ENCODE peak calls at places on chromosomes 16 and 17, in five cellular contexts. Y, U, O, L and Z are unnamed samples.

GRCh38 chr16:72094266-72094610 is 591 bp downstream of the DHX38 start:
- DNase-seq in L (no peak), O (no peak), Y (no peak), U (no peak), Z (no peak)

GRCh38 chr16:65410801-65411200 is 288.9 kb upstream of the CDH11 start:
- DNase-seq in L (no peak), Y (no peak), U (no peak), O (no peak), Z (peak)

GRCh38 chr17:4448197-4448980 is 14.6 kb downstream of the SPNS3 start:
- DNase-seq in L (no peak), O (no peak), U (no peak), Y (no peak), Z (peak)

GRCh38 chr16:65547799-65548446 is 426.1 kb upstream of the CDH11 start:
- DNase-seq in Y (no peak), U (no peak), O (no peak), L (peak), Z (peak)

GRCh38 chr16:78957328-78958100 is 643.0 kb downstream of the MAF start:
- DNase-seq in U (no peak), L (no peak), O (no peak), Y (no peak), Z (no peak)

GRCh38 chr16:87391324-87391949 is 699 bp upstream of the MAP1LC3B start:
- DNase-seq in Y (peak), L (no peak), O (peak), U (no peak), Z (no peak)

GRCh38 chr16:73143681-73144370 is 95.9 kb upstream of the ZFHX3 start:
- DNase-seq in O (no peak), U (no peak), L (no peak), Y (no peak), Z (peak)

GRCh38 chr17:82860606-82861392 is 21.0 kb upstream of the ZNF750 start:
- DNase-seq in Y (no peak), L (no peak), U (no peak), O (no peak), Z (no peak)

GRCh38 chr16:79171504-79172240 is 428.9 kb downstream of the MAF start:
- DNase-seq in Y (no peak), U (no peak), O (no peak), L (no peak), Z (no peak)

GRCh38 chr16:58498341-58499091 is 1.4 kb upstream of the NDRG4 start:
- DNase-seq in O (no peak), U (no peak), Y (peak), L (no peak), Z (no peak)

GRCh38 chr16:11256657-11257130 is 690 bp upstream of the SOCS1 start:
- DNase-seq in L (peak), O (peak), Y (peak), U (peak), Z (peak)

GRCh38 chr16:75620326-75621169 is 2.5 kb downstream of the ADAT1 start:
- DNase-seq in Y (no peak), O (peak), U (peak), L (no peak), Z (no peak)

GRCh38 chr16:85689285-85689949 is 663 bp upstream of the GINS2 start:
- DNase-seq in O (peak), L (no peak), Y (no peak), U (no peak), Z (no peak)

GRCh38 chr17:45098869-45099616 is 33.3 kb downstream of the PLCD3 start:
- DNase-seq in U (peak), O (peak), Y (peak), L (peak), Z (peak)

GRCh38 chr17:73232587-73233373 is 28.9 kb downstream of the CPSF4L start:
- DNase-seq in L (no peak), O (peak), Y (no peak), U (no peak), Z (peak)

GRCh38 chr17:72515291-72516065 is 394.7 kb downstream of the SOX9 start:
- DNase-seq in U (no peak), L (no peak), Y (no peak), O (peak), Z (peak)